ENCODE peak calls at places on chromosomes 12 and 14, in seven cellular contexts. One of them, this sample, is unnamed.

GRCh38 chr12:54759751-54760150 is 94.6 kb upstream of the MUCL1 start:
- DNase-seq in HCT116: peak; percentile 42
- DNase-seq in GM12878: peak; percentile 7
- DNase-seq in SK-N-SH: no peak
- DNase-seq in H1: peak; percentile 25
- DNase-seq in K562: peak; percentile 53
- DNase-seq in HepG2: peak; percentile 38
- DNase-seq in this sample: peak; percentile 33

GRCh38 chr14:84482256-84483071 is 1047.5 kb upstream of the FLRT2 start:
- DNase-seq in HCT116: no peak
- DNase-seq in GM12878: no peak
- DNase-seq in SK-N-SH: no peak
- DNase-seq in H1: no peak
- DNase-seq in K562: no peak
- DNase-seq in HepG2: no peak
- DNase-seq in this sample: no peak

GRCh38 chr12:57845478-57846284 is 848 bp downstream of the CTDSP2 start:
- DNase-seq in HCT116: no peak
- DNase-seq in GM12878: no peak
- DNase-seq in SK-N-SH: peak; percentile 84
- DNase-seq in H1: no peak
- DNase-seq in K562: peak; percentile 80
- DNase-seq in HepG2: peak; percentile 90
- DNase-seq in this sample: peak; percentile 81

GRCh38 chr12:64560395-64561301 is 49.6 kb upstream of the RASSF3 start:
- DNase-seq in HCT116: peak; percentile 8
- DNase-seq in GM12878: no peak
- DNase-seq in SK-N-SH: peak; percentile 41
- DNase-seq in H1: no peak
- DNase-seq in K562: peak; percentile 14
- DNase-seq in HepG2: no peak
- DNase-seq in this sample: no peak

GRCh38 chr14:39217214-39217879 is 16.4 kb upstream of the MIA2 start:
- DNase-seq in HCT116: peak; percentile 79
- DNase-seq in GM12878: no peak
- DNase-seq in SK-N-SH: no peak
- DNase-seq in H1: no peak
- DNase-seq in K562: no peak
- DNase-seq in HepG2: no peak
- DNase-seq in this sample: no peak

GRCh38 chr12:62434504-62435336 is 31.9 kb upstream of the MON2 start:
- DNase-seq in HCT116: no peak
- DNase-seq in GM12878: no peak
- DNase-seq in SK-N-SH: peak; percentile 25
- DNase-seq in H1: no peak
- DNase-seq in K562: no peak
- DNase-seq in HepG2: no peak
- DNase-seq in this sample: peak; percentile 63

GRCh38 chr14:102980409-102980810 is 57.9 kb downstream of the AMN start:
- DNase-seq in HCT116: no peak
- DNase-seq in GM12878: no peak
- DNase-seq in SK-N-SH: no peak
- DNase-seq in H1: no peak
- DNase-seq in K562: no peak
- DNase-seq in HepG2: no peak
- DNase-seq in this sample: no peak

GRCh38 chr14:30751646-30752416 is 122.5 kb upstream of the COCH start:
- DNase-seq in HCT116: no peak
- DNase-seq in GM12878: no peak
- DNase-seq in SK-N-SH: peak; percentile 23
- DNase-seq in H1: no peak
- DNase-seq in K562: no peak
- DNase-seq in HepG2: no peak
- DNase-seq in this sample: no peak

GRCh38 chr12:53862206-53862605 is 76.4 kb upstream of the HOXC13 start:
- DNase-seq in HCT116: no peak
- DNase-seq in GM12878: no peak
- DNase-seq in SK-N-SH: no peak
- DNase-seq in H1: no peak
- DNase-seq in K562: no peak
- DNase-seq in HepG2: no peak
- DNase-seq in this sample: no peak

GRCh38 chr12:106010746-106011145 is 128.0 kb downstream of the NUAK1 start:
- DNase-seq in HCT116: no peak
- DNase-seq in GM12878: no peak
- DNase-seq in SK-N-SH: no peak
- DNase-seq in H1: no peak
- DNase-seq in K562: no peak
- DNase-seq in HepG2: no peak
- DNase-seq in this sample: no peak
- TF ChIP-seq JUND in HCT116: no peak
- TF ChIP-seq JUND in GM12878: no peak
- TF ChIP-seq JUND in SK-N-SH: no peak
- TF ChIP-seq JUND in H1: no peak
- TF ChIP-seq JUND in K562: no peak
- TF ChIP-seq JUND in HepG2: no peak
- TF ChIP-seq JUND in this sample: no peak

DNA sequence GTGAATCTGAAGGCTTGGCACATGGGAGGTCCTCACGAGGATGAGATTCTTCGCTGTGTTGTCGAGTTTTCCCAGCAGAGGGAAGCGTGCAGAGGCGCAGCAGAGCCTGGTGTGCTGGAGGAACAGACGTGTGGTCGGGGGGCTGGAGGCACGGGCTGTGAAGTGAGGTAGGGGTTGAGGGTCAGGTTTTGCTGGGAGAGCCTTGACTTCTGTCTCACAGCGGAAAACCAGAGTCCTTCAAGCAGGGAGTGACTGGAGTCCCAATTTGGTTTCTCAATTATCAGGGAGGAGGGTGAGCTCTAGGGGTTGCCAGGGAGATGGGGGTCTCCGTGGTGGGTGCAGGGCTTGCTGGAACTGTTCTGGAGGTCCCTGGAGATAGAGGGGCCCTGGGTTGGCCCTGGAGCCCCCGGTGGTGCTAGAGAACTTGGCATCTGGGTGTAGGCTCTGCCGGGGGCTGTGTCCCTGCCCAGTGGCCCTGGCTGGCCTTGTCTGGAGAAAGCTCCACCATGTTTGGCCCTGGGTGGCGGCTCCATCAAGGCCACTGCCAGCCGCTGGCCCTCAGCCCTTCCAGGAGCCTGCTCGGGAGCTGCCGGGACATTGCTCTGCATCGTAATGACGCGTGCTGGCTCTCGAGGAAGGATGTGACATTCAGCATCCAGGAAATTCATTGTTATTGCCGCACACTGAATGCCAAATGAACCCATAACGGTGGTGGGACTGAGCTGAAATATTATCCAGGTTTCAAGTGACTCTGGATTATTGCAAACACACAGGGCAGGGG is 215.7 kb downstream of the KIF26A start:
- DNase-seq in HCT116: no peak
- DNase-seq in GM12878: no peak
- DNase-seq in SK-N-SH: no peak
- DNase-seq in H1: no peak
- DNase-seq in K562: no peak
- DNase-seq in HepG2: no peak
- DNase-seq in this sample: no peak
- TF ChIP-seq JUND in HCT116: no peak
- TF ChIP-seq JUND in GM12878: no peak
- TF ChIP-seq JUND in SK-N-SH: no peak
- TF ChIP-seq JUND in H1: no peak
- TF ChIP-seq JUND in K562: no peak
- TF ChIP-seq JUND in HepG2: no peak
- TF ChIP-seq JUND in this sample: no peak

GRCh38 chr12:108620236-108620879 is 13.3 kb downstream of the SELPLG start:
- DNase-seq in HCT116: no peak
- DNase-seq in GM12878: no peak
- DNase-seq in SK-N-SH: no peak
- DNase-seq in H1: no peak
- DNase-seq in K562: no peak
- DNase-seq in HepG2: peak; percentile 71
- DNase-seq in this sample: no peak
- TF ChIP-seq JUND in HCT116: no peak
- TF ChIP-seq JUND in GM12878: no peak
- TF ChIP-seq JUND in SK-N-SH: no peak
- TF ChIP-seq JUND in H1: no peak
- TF ChIP-seq JUND in K562: no peak
- TF ChIP-seq JUND in HepG2: no peak
- TF ChIP-seq JUND in this sample: no peak

DNA sequence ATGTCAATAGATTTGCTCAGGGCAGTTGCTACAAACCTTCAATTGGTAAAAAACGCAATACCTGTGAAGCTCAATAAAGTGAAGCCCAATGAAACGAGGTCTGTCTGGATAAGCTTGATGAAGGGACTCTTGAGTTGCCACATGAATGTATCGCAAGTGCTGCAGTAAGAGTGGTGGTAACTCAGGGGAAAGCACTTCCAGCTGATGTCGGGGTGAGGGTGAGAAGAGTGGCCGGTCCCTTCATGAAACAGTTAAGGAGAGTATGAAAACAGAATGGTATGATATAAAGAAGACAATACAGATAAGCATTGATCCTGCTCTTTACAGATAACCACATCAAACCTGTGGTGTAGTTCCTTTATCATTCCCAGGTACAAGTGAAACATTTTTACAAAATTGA is 83.4 kb upstream of the EVL start:
- DNase-seq in HCT116: no peak
- DNase-seq in GM12878: no peak
- DNase-seq in SK-N-SH: no peak
- DNase-seq in H1: no peak
- DNase-seq in K562: no peak
- DNase-seq in HepG2: no peak
- DNase-seq in this sample: no peak
- TF ChIP-seq JUND in HCT116: no peak
- TF ChIP-seq JUND in GM12878: no peak
- TF ChIP-seq JUND in SK-N-SH: no peak
- TF ChIP-seq JUND in H1: no peak
- TF ChIP-seq JUND in K562: no peak
- TF ChIP-seq JUND in HepG2: no peak
- TF ChIP-seq JUND in this sample: no peak

GRCh38 chr12:122048156-122048555 is 26.5 kb downstream of the BCL7A start:
- DNase-seq in HCT116: no peak
- DNase-seq in GM12878: no peak
- DNase-seq in SK-N-SH: no peak
- DNase-seq in H1: no peak
- DNase-seq in K562: no peak
- DNase-seq in HepG2: no peak
- DNase-seq in this sample: no peak
- TF ChIP-seq JUND in HCT116: no peak
- TF ChIP-seq JUND in GM12878: no peak
- TF ChIP-seq JUND in SK-N-SH: no peak
- TF ChIP-seq JUND in H1: no peak
- TF ChIP-seq JUND in K562: no peak
- TF ChIP-seq JUND in HepG2: no peak
- TF ChIP-seq JUND in this sample: no peak

This sample was measured in T47D.